ENCODE peak calls at places on chromosomes 4 and X, in ten cellular contexts. E, T, U, O, P, X, R, F, M and Z are unnamed samples.

GRCh38 chr4:64465263-64465662 is 56.0 kb upstream of the TECRL start:
- DNase-seq in R (no peak), X (no peak), M (no peak), E (no peak), O (no peak), P (no peak), T (no peak), U (no peak), F (no peak), Z (no peak)

GRCh38 chrX:145506225-145506624 is 258.9 kb downstream of the SPANXN1 start:
- DNase-seq in X (peak), E (no peak), M (no peak), O (peak), R (no peak), T (no peak), U (no peak), P (no peak), F (no peak), Z (no peak)

GRCh38 chr4:146916479-146917076 is 29.1 kb downstream of the TTC29 start:
- DNase-seq in R (no peak), E (peak), F (peak), X (peak), O (peak), P (no peak), T (peak), U (peak), M (no peak), Z (no peak)

GRCh38 chr4:56506110-56506705 is 617 bp downstream of the ARL9 start:
- DNase-seq in U (no peak), O (no peak), P (no peak), R (no peak), F (no peak), X (no peak), E (peak), T (peak), M (no peak), Z (no peak)

GRCh38 chr4:107210450-107211239 is 174.5 kb upstream of the DKK2 start:
- DNase-seq in E (no peak), P (no peak), O (no peak), F (peak), R (no peak), X (peak), U (peak), T (no peak), M (no peak), Z (no peak)

GRCh38 chr4:3227878-3228675 is 20.9 kb upstream of the MSANTD1 start:
- DNase-seq in U (no peak), O (no peak), X (peak), R (no peak), T (no peak), P (no peak), F (peak), M (no peak), E (no peak), Z (no peak)

GRCh38 chr4:31548823-31549222 is 828.7 kb downstream of the PCDH7 start:
- DNase-seq in O (no peak), E (no peak), F (no peak), T (no peak), U (no peak), P (no peak), M (no peak), R (no peak), X (no peak), Z (no peak)

GRCh38 chr4:109942292-109942926 is 29.7 kb downstream of the EGF start:
- DNase-seq in T (no peak), U (no peak), M (no peak), P (no peak), X (no peak), O (no peak), E (no peak), R (no peak), F (no peak), Z (no peak)

GRCh38 chr4:99591757-99592156 is 17.1 kb downstream of the MTTP start:
- DNase-seq in P (no peak), U (no peak), O (no peak), E (no peak), T (no peak), R (no peak), X (no peak), M (no peak), F (no peak), Z (no peak)

GRCh38 chr4:80788798-80789197 is 241.7 kb upstream of the BMP3 start:
- DNase-seq in F (no peak), X (no peak), R (no peak), M (no peak), T (no peak), U (peak), E (peak), O (no peak), P (no peak), Z (no peak)

GRCh38 chr4:139710073-139710472 is 44.5 kb downstream of the MGST2 start:
- DNase-seq in R (no peak), E (no peak), P (no peak), O (no peak), F (no peak), M (no peak), X (no peak), T (no peak), U (no peak), Z (no peak)